ENCODE peak calls at places on chromosomes 12 and 14, in seven cellular contexts. S is NCI-H2081, A is foreskin keratinocyte, C is fibroblast of lung, M is OCI-LY7, X is anterior cingulate cortex, G is GM12892. B is an unnamed sample.

GRCh38 chr12:2537868-2538541 is 256.8 kb upstream of the FKBP4 start:
- DNase-seq in G (no peak), S (no peak), A (no peak), C (no peak), M (no peak), X (no peak), B (no peak)

GRCh38 chr12:6769003-6769389 is 2.8 kb downstream of the PTMS start:
- DNase-seq in M (no peak), S (peak; percentile 32), C (no peak), A (no peak), X (no peak), G (no peak), B (no peak)

GRCh38 chr12:93944196-93944595 is 204.2 kb upstream of the PLXNC1 start:
- DNase-seq in S (no peak), A (no peak), G (no peak), X (no peak), M (no peak), C (no peak), B (no peak)

GRCh38 chr14:78448483-78449094 is 278.4 kb downstream of the NRXN3 start:
- DNase-seq in M (peak; percentile 50), S (peak; percentile 68), X (no peak), C (peak; percentile 1), A (no peak), G (peak; percentile 19), B (peak; percentile 75)

GRCh38 chr12:28253175-28253641 is 63.0 kb downstream of the CCDC91 start:
- DNase-seq in G (no peak), M (no peak), S (no peak), X (no peak), C (peak; percentile 19), A (peak; percentile 37), B (no peak)

GRCh38 chr14:99819514-99819913 is 26.3 kb downstream of the EML1 start:
- DNase-seq in G (no peak), C (no peak), X (no peak), M (no peak), A (no peak), S (no peak), B (no peak)

GRCh38 chr14:102786758-102787157 is 9.5 kb downstream of the TRAF3 start:
- DNase-seq in C (no peak), A (no peak), M (no peak), G (no peak), X (no peak), S (no peak), B (no peak)

GRCh38 chr12:52836042-52836466 is 1.9 kb upstream of the KRT79 start:
- DNase-seq in G (no peak), S (no peak), X (no peak), C (no peak), M (no peak), A (no peak), B (no peak)

GRCh38 chr14:51630987-51631386 is 20.7 kb upstream of the FRMD6 start:
- DNase-seq in S (no peak), C (no peak), M (no peak), G (no peak), X (peak; percentile 47), A (no peak), B (no peak)

GRCh38 chr12:108792361-108793292 is 61.3 kb upstream of the CORO1C start:
- DNase-seq in C (no peak), G (no peak), S (no peak), A (no peak), X (no peak), M (no peak), B (no peak)

GRCh38 chr14:22547309-22547947 is 41.6 kb downstream of the DAD1 start:
- DNase-seq in X (no peak), M (no peak), S (no peak), A (no peak), C (no peak), G (no peak), B (no peak)

GRCh38 chr12:123879691-123880090 is 92.9 kb downstream of the CCDC92 start:
- DNase-seq in M (no peak), G (no peak), X (no peak), S (no peak), A (no peak), C (no peak), B (no peak)

GRCh38 chr14:43165651-43166050 is 1341.4 kb downstream of the FSCB start:
- DNase-seq in A (no peak), X (no peak), C (no peak), G (no peak), S (no peak), M (no peak), B (no peak)

GRCh38 chr12:106717671-106718070 is 56.8 kb upstream of the RIC8B start:
- DNase-seq in M (no peak), G (no peak), A (no peak), C (no peak), S (no peak), X (no peak), B (no peak)

GRCh38 chr14:95885866-95886265 is 9.2 kb downstream of the TUNAR start:
- DNase-seq in G (no peak), S (no peak), A (no peak), M (no peak), C (no peak), X (peak; percentile 51), B (peak; percentile 31)

B was measured in midbrain.